ENCODE peak calls at places on chromosome 6, in six cellular contexts. G, X, H, F, S and C are unnamed samples.
A peak's percentile ranks its signal among the peaks of the same experiment; 100 is the strongest.

GRCh38 chr6:42984924-42985475 is 630 bp downstream of the PPP2R5D start:
- DNase-seq in F (no peak), H (no peak), X (no peak), G (no peak), S (no peak), C (no peak)

GRCh38 chr6:105326838-105327745 is 75.8 kb downstream of the PREP start:
- DNase-seq in H (no peak), X (no peak), S (no peak), F (no peak), G (no peak), C (no peak)

GRCh38 chr6:71393471-71393870 is 104.9 kb downstream of the OGFRL1 start:
- DNase-seq in G (no peak), X (no peak), S (no peak), F (no peak), H (no peak), C (no peak)

GRCh38 chr6:46925563-46926253 is 4.0 kb upstream of the ADGRF5 start:
- DNase-seq in H (no peak), G (no peak), F (no peak), X (peak; percentile 77), S (no peak), C (no peak)

GRCh38 chr6:133447924-133448323 is 206.8 kb downstream of the EYA4 start:
- DNase-seq in X (no peak), S (no peak), G (no peak), H (no peak), F (no peak), C (no peak)

GRCh38 chr6:32371204-32371603 is 499 bp downstream of the TSBP1 start:
- DNase-seq in X (no peak), F (no peak), H (no peak), G (no peak), S (no peak), C (no peak)

GRCh38 chr6:88914180-88914579 is 49.2 kb downstream of the RNGTT start:
- DNase-seq in H (no peak), F (no peak), X (no peak), G (no peak), S (no peak), C (no peak)

GRCh38 chr6:151475653-151476523 is 17.9 kb upstream of the CCDC170 start:
- DNase-seq in S (no peak), X (peak; percentile 38), H (no peak), G (no peak), F (peak; percentile 30), C (no peak)

GRCh38 chr6:63821442-63821841 is 185.8 kb downstream of the PHF3 start:
- DNase-seq in S (no peak), H (no peak), F (no peak), X (no peak), G (no peak), C (no peak)

GRCh38 chr6:165662671-165663282 is at the start of gene PDE10A:
- DNase-seq in X (peak; percentile 39), F (no peak), S (peak; percentile 80), H (peak; percentile 91), G (no peak), C (no peak)

GRCh38 chr6:150865406-150866146 is at the start of gene MTHFD1L:
- DNase-seq in H (no peak), F (peak; percentile 80), G (no peak), S (peak; percentile 85), X (peak; percentile 68), C (peak; percentile 79)

GRCh38 chr6:170176621-170177382 is 114.1 kb downstream of the DLL1 start:
- DNase-seq in F (no peak), G (no peak), H (no peak), X (no peak), S (no peak), C (peak; percentile 70)

GRCh38 chr6:99187429-99187828 is 162.0 kb downstream of the FAXC start:
- DNase-seq in S (no peak), G (no peak), F (no peak), H (no peak), X (no peak), C (no peak)

GRCh38 chr6:3750324-3751018 is 1.0 kb downstream of the PXDC1 start:
- DNase-seq in G (no peak), X (peak; percentile 87), F (peak; percentile 83), H (peak; percentile 96), S (peak; percentile 95), C (peak; percentile 95)
- TF ChIP-seq EP300 in G (no peak), X (peak; percentile 24), F (no peak), H (no peak), S (peak; percentile 29), C (no peak)

GRCh38 chr6:53811746-53812145 is 16.9 kb downstream of the LRRC1 start:
- DNase-seq in X (no peak), G (no peak), S (no peak), F (no peak), H (no peak), C (no peak)

GRCh38 chr6:53813096-53813495 is 18.3 kb downstream of the LRRC1 start:
- DNase-seq in F (peak; percentile 70), G (no peak), H (no peak), X (no peak), S (no peak), C (no peak)

GRCh38 chr6:53809691-53810090 is 14.9 kb downstream of the LRRC1 start:
- DNase-seq in X (no peak), H (no peak), F (no peak), S (no peak), G (no peak), C (no peak)

GRCh38 chr6:53808302-53808881 is 13.6 kb downstream of the LRRC1 start:
- DNase-seq in G (no peak), X (no peak), F (no peak), S (no peak), H (no peak), C (no peak)

DNA sequence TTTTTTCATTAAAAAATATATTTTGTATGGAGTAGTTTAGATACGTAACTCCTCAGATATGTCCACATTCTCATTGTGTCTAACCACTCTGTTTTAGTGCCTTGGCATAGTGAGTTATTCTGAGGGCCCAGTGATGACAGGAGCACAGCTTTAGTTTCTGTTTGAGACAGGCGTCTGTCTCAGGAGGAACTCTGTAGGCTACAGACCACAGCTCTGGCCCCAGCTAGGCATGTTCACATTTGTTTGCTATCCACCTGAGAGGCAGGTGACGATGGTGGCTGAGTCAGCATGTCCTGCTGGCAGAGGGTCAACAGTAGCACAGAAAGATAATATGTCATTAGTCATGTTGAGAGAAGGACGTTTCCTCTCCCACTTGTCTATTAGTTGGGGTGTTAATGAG is 16.3 kb downstream of the LRRC1 start:
- DNase-seq in S (no peak), H (no peak), F (peak; percentile 69), X (peak; percentile 84), G (peak; percentile 34), C (no peak)
- TF ChIP-seq POLR2AphosphoS5 in S (no peak), H (no peak), F (no peak), X (peak; percentile 26), G (no peak), C (no peak)

DNA sequence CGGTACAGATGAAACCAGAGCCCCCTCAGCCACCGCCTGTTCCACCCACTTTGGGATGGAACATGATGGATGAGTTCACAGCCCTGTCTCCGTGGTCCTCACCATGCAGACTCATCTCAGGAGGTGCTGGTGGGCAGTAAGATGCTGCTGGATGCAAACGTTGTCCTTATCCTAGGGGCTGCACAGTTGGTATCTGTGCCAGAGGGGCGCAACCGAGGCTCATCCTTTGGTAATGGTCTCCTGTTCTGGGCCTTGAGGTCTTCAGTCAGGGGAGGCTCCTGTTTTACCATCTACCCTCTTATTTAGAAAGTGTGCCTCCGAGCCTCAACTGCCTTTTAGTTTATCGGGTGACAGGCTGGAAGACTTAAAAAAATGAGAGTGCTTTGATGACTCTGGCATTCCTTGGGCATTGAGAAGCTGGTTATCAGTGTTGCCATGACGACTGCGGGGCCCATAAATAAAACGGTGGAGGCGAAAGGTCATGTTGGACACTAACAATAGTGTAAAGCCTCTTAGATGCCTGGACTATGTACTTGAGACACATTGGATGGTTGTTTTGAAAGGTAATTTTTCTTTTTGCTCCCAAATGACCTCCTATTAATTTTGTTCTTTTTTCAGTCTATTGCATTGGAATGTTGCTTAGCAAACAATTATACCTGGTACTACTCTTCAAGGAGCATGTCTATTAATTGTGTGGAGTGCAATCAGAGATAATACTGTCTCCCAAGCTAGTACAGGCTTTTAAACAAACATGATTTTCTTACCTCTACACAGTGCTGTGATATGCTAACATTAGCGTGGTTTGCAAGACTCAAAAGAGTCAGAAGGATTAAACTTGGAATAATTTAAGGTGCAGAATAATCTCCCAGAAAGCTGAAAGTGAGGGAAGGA is 74.2 kb upstream of the DSP start:
- DNase-seq in X (peak; percentile 40), H (no peak), F (peak; percentile 54), G (no peak), S (no peak), C (no peak)
- TF ChIP-seq EP300 in X (no peak), H (no peak), F (no peak), G (no peak), S (no peak), C (no peak)

DNA sequence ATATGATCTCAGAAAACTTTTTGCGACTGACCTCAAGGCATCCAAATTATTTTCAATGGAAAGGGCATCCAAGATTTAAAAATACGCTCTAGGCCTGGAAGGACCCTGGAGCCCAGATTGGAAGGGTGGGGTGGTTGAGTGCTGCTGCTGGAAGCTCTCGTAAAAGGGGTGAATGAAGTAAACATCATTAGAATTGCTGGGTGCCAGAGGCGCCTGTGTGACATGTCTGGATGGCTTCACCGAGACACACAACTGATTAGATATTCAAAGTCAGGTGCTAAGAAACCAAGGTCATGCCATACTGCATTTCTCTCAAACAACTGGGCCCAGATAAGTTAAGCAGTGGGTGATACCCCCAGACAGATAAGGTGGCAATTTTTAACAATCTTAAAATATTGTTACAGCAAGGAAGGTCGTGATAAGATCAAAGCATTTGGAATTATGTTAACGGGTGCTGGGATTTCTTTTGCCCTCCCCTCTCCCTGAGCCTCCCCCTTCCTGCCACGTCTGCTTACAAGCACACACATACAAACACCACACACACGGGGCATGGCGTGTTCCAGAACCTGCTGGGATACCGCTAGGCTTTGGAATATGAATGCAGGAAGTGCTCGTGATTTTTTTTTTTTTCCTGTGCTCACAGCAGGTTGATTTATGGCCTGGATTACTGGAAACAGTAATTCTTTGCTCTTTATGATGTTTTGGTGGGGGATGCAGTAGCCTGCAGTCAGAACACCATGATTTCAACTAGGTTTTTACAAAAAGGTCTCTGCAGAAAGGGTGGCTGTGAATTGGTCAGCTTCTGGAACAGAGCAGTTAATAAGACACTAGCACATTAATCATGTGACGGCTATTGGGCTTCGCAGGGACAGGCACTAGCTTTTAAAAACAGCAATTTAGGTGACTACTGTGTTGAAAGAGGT is 551.2 kb downstream of the QKI start:
- DNase-seq in G (no peak), F (no peak), H (peak; percentile 74), S (no peak), X (no peak), C (no peak)
- TF ChIP-seq POLR2AphosphoS5 in G (no peak), F (peak; percentile 22), H (peak; percentile 11), S (peak; percentile 79), X (no peak), C (no peak)

GRCh38 chr6:73452107-73452461 is at the start of gene CGAS:
- DNase-seq in G (no peak), X (peak; percentile 74), H (peak; percentile 92), F (peak; percentile 83), S (peak; percentile 88), C (peak; percentile 86)
- TF ChIP-seq EP300 in G (peak; percentile 24), X (no peak), H (no peak), F (no peak), S (no peak), C (no peak)